ENCODE peak calls at places on chromosomes 16 and 17, in four cellular contexts. E is stimulated activated CD8-positive, alpha-beta memory T cell treated with anti-CD3 and anti-CD28 coated beads, Interleukin-4, amount 100 ng/mL, for 24 hours; J is lung microvascular endothelial cell; C is DMS 273 treated with DMSO at 0.1 percent for 48 hours. H is an unnamed sample.

GRCh38 chr16:30619207-30619606 is 9.0 kb upstream of the ZNF689 start:
- DNase-seq in J (no peak), C (no peak), E (no peak), H (no peak)

GRCh38 chr16:86924537-86924936 is 346.2 kb downstream of the FOXL1 start:
- DNase-seq in C (no peak), J (no peak), E (no peak), H (no peak)

GRCh38 chr17:2057130-2057713 is 2.3 kb downstream of the HIC1 start:
- DNase-seq in E (no peak), J (no peak), C (no peak), H (no peak)

GRCh38 chr17:79244665-79245064 is 170.0 kb downstream of the ENGASE start:
- DNase-seq in J (no peak), E (no peak), C (no peak), H (no peak)

GRCh38 chr16:24999856-25000447 is 15.2 kb downstream of the ARHGAP17 start:
- DNase-seq in J (peak), E (no peak), C (no peak), H (no peak)

GRCh38 chr16:2692948-2693651 is 10.8 kb downstream of the KCTD5 start:
- DNase-seq in J (no peak), C (no peak), E (no peak), H (peak)

GRCh38 chr17:79954281-79955166 is 81.1 kb downstream of the TBC1D16 start:
- DNase-seq in E (no peak), C (no peak), J (no peak), H (no peak)

GRCh38 chr17:50298018-50298417 is 23.8 kb downstream of the TMEM92 start:
- DNase-seq in E (no peak), J (no peak), C (no peak), H (no peak)

GRCh38 chr17:412211-413015 is 59.8 kb upstream of the RPH3AL start:
- DNase-seq in E (peak), J (peak), C (no peak), H (peak)

GRCh38 chr17:51667722-51668083 is 407.4 kb downstream of the UTP18 start:
- DNase-seq in J (no peak), E (no peak), C (no peak), H (no peak)

GRCh38 chr16:75023019-75023418 is 24.2 kb downstream of the ZNRF1 start:
- DNase-seq in J (no peak), E (no peak), C (no peak), H (no peak)

GRCh38 chr17:83053021-83053778 is 26.2 kb upstream of the METRNL start:
- DNase-seq in C (no peak), E (no peak), J (no peak), H (no peak)

GRCh38 chr17:68700391-68700790 is 99.2 kb upstream of the FAM20A start:
- DNase-seq in C (no peak), E (no peak), J (no peak), H (no peak)

GRCh38 chr17:5665164-5665563 is 80.9 kb upstream of the NLRP1 start:
- DNase-seq in J (no peak), E (no peak), C (no peak), H (no peak)

GRCh38 chr17:80931421-80932265 is 60.0 kb upstream of the CHMP6 start:
- DNase-seq in E (no peak), C (no peak), J (no peak), H (no peak)

GRCh38 chr17:33302394-33302793 is 9.3 kb upstream of the ASIC2 start:
- DNase-seq in C (no peak), J (no peak), E (no peak), H (no peak)

GRCh38 chr17:73068322-73069153 is 23.9 kb downstream of the SLC39A11 start:
- DNase-seq in J (peak), C (peak), E (no peak), H (no peak)

GRCh38 chr17:80812362-80813088 is 179.1 kb upstream of the CHMP6 start:
- DNase-seq in C (no peak), J (no peak), E (no peak), H (no peak)

GRCh38 chr16:68902376-68903345 is 59.3 kb downstream of the TANGO6 start:
- DNase-seq in E (no peak), J (peak), C (peak), H (peak)

GRCh38 chr16:53022374-53022773 is 30.3 kb downstream of the CHD9NB start:
- DNase-seq in E (no peak), C (peak), J (peak), H (peak)

GRCh38 chr17:6061290-6061689 is 8.9 kb upstream of the WSCD1 start:
- DNase-seq in E (no peak), C (no peak), J (no peak), H (no peak)

GRCh38 chr16:51431517-51432241 is 280.6 kb upstream of the SALL1 start:
- DNase-seq in C (peak), J (no peak), E (no peak), H (peak)

GRCh38 chr17:45425125-45425983 is 7.3 kb downstream of the ARHGAP27 start:
- DNase-seq in E (no peak), J (peak), C (peak), H (no peak)

GRCh38 chr17:17883801-17884200 is 47.0 kb upstream of the SREBF1 start:
- DNase-seq in E (no peak), J (no peak), C (no peak), H (no peak)

GRCh38 chr16:15599303-15600070 is 43.5 kb downstream of the MARF1 start:
- DNase-seq in E (no peak), C (no peak), J (no peak), H (no peak)

GRCh38 chr17:79388556-79389295 is 222.1 kb downstream of the RBFOX3 start:
- DNase-seq in J (peak), C (no peak), E (no peak), H (no peak)

GRCh38 chr16:69483611-69484010 is 59.2 kb downstream of the CYB5B start:
- DNase-seq in J (no peak), E (no peak), C (no peak), H (no peak)

GRCh38 chr16:64375386-64375980 is 746.4 kb downstream of the CDH11 start:
- DNase-seq in J (no peak), C (no peak), E (no peak), H (no peak)

GRCh38 chr17:13329421-13329820 is 272.3 kb downstream of the HS3ST3A1 start:
- DNase-seq in E (no peak), C (no peak), J (no peak), H (no peak)

GRCh38 chr16:85164838-85165516 is 52.7 kb upstream of the CIBAR2 start:
- DNase-seq in C (no peak), E (no peak), J (no peak), H (no peak)

GRCh38 chr17:65359016-65359415 is 202.4 kb downstream of the AXIN2 start:
- DNase-seq in J (peak), E (peak), C (no peak), H (no peak)

GRCh38 chr17:5793899-5794298 is 209.6 kb upstream of the NLRP1 start:
- DNase-seq in E (no peak), J (peak), C (no peak), H (no peak)

GRCh38 chr16:65909310-65910050 is 457.0 kb upstream of the CDH5 start:
- DNase-seq in E (no peak), C (no peak), J (no peak), H (no peak)

GRCh38 chr16:56984639-56985038 is 4.7 kb upstream of the NLRC5 start:
- DNase-seq in C (no peak), J (no peak), E (no peak), H (no peak)

GRCh38 chr17:5931611-5932010 is 138.6 kb upstream of the WSCD1 start:
- DNase-seq in J (no peak), E (no peak), C (no peak), H (peak)